ENCODE peak calls at places on chromosome 19, in six cellular contexts. One of them, this sample, is unnamed.

GRCh38 chr19:2602391-2603181 is 99.9 kb downstream of the GNG7 start:
- DNase-seq in left ventricle myocardium superior: peak
- DNase-seq in fibroblast of villous mesenchyme: peak
- DNase-seq in hippocampal formation: peak
- DNase-seq in germinal center: no peak
- DNase-seq in suprapubic skin: peak
- DNase-seq in this sample: no peak

GRCh38 chr19:574658-575526 is 2.5 kb downstream of the BSG start:
- DNase-seq in left ventricle myocardium superior: peak
- DNase-seq in germinal center: peak
- DNase-seq in fibroblast of villous mesenchyme: peak
- DNase-seq in suprapubic skin: peak
- DNase-seq in hippocampal formation: no peak
- DNase-seq in this sample: peak

GRCh38 chr19:3192228-3192635 is 6.5 kb downstream of the NCLN start:
- DNase-seq in hippocampal formation: no peak
- DNase-seq in suprapubic skin: no peak
- DNase-seq in germinal center: no peak
- DNase-seq in left ventricle myocardium superior: no peak
- DNase-seq in fibroblast of villous mesenchyme: no peak
- DNase-seq in this sample: no peak

GRCh38 chr19:55459551-55459949 is 1.9 kb downstream of the ISOC2 start:
- DNase-seq in left ventricle myocardium superior: no peak
- DNase-seq in hippocampal formation: no peak
- DNase-seq in fibroblast of villous mesenchyme: no peak
- DNase-seq in germinal center: no peak
- DNase-seq in suprapubic skin: no peak
- DNase-seq in this sample: no peak

GRCh38 chr19:41926861-41927809 is 1.1 kb downstream of the ERFL start:
- DNase-seq in germinal center: no peak
- DNase-seq in hippocampal formation: no peak
- DNase-seq in suprapubic skin: no peak
- DNase-seq in left ventricle myocardium superior: no peak
- DNase-seq in fibroblast of villous mesenchyme: no peak
- DNase-seq in this sample: no peak

GRCh38 chr19:44770550-44771257 is 7.0 kb upstream of the CBLC start:
- DNase-seq in fibroblast of villous mesenchyme: peak
- DNase-seq in hippocampal formation: peak
- DNase-seq in suprapubic skin: peak
- DNase-seq in germinal center: peak
- DNase-seq in left ventricle myocardium superior: peak
- DNase-seq in this sample: peak

GRCh38 chr19:46373573-46374359 is 26.9 kb downstream of the PPP5C start:
- DNase-seq in suprapubic skin: peak
- DNase-seq in left ventricle myocardium superior: peak
- DNase-seq in germinal center: no peak
- DNase-seq in hippocampal formation: no peak
- DNase-seq in fibroblast of villous mesenchyme: no peak
- DNase-seq in this sample: no peak

GRCh38 chr19:1400281-1401137 is 833 bp downstream of the GAMT start:
- DNase-seq in hippocampal formation: no peak
- DNase-seq in fibroblast of villous mesenchyme: no peak
- DNase-seq in suprapubic skin: no peak
- DNase-seq in germinal center: peak
- DNase-seq in left ventricle myocardium superior: peak
- DNase-seq in this sample: no peak

This sample was measured in OCI-LY7.